ENCODE peak calls at places on chromosomes 12 and 14, in nine cellular contexts. One of them, this sample, is unnamed.

GRCh38 chr12:65566776-65567175 is 257.5 kb upstream of the HMGA2 start:
- DNase-seq in activated CD4-positive, alpha-beta T cell treated with anti-CD3 and anti-CD28 coated beads, Interleukin-2, amount 50 U/mL, for 1 hour: no peak
- DNase-seq in effector CD8-positive, alpha-beta T cell: no peak
- DNase-seq in renal cortical epithelial cell: no peak
- DNase-seq in LoVo: no peak
- DNase-seq in GM12892: no peak
- DNase-seq in H7: no peak
- DNase-seq in aorta: no peak
- DNase-seq in H9: no peak
- DNase-seq in this sample: no peak

GRCh38 chr12:105933671-105934665 is 204.8 kb downstream of the NUAK1 start:
- DNase-seq in renal cortical epithelial cell: peak; percentile 70
- DNase-seq in LoVo: peak; percentile 46
- DNase-seq in H7: no peak
- DNase-seq in H9: no peak
- DNase-seq in aorta: no peak
- DNase-seq in GM12892: no peak
- DNase-seq in effector CD8-positive, alpha-beta T cell: no peak
- DNase-seq in activated CD4-positive, alpha-beta T cell treated with anti-CD3 and anti-CD28 coated beads, Interleukin-2, amount 50 U/mL, for 1 hour: no peak
- DNase-seq in this sample: no peak

GRCh38 chr14:24310666-24311604 is at the start of gene LTB4R:
- DNase-seq in effector CD8-positive, alpha-beta T cell: peak; percentile 37
- DNase-seq in renal cortical epithelial cell: peak; percentile 50
- DNase-seq in LoVo: no peak
- DNase-seq in H7: no peak
- DNase-seq in GM12892: peak; percentile 65
- DNase-seq in aorta: peak; percentile 92
- DNase-seq in activated CD4-positive, alpha-beta T cell treated with anti-CD3 and anti-CD28 coated beads, Interleukin-2, amount 50 U/mL, for 1 hour: peak; percentile 65
- DNase-seq in H9: no peak
- DNase-seq in this sample: peak; percentile 79

GRCh38 chr14:66140213-66140918 is 345.8 kb upstream of the CCDC196 start:
- DNase-seq in aorta: no peak
- DNase-seq in H9: no peak
- DNase-seq in GM12892: peak; percentile 23
- DNase-seq in LoVo: no peak
- DNase-seq in effector CD8-positive, alpha-beta T cell: no peak
- DNase-seq in H7: no peak
- DNase-seq in activated CD4-positive, alpha-beta T cell treated with anti-CD3 and anti-CD28 coated beads, Interleukin-2, amount 50 U/mL, for 1 hour: no peak
- DNase-seq in renal cortical epithelial cell: no peak
- DNase-seq in this sample: no peak

GRCh38 chr14:24232645-24233537 is at the start of gene GMPR2:
- DNase-seq in aorta: no peak
- DNase-seq in effector CD8-positive, alpha-beta T cell: peak; percentile 55
- DNase-seq in renal cortical epithelial cell: no peak
- DNase-seq in LoVo: no peak
- DNase-seq in H7: peak; percentile 66
- DNase-seq in GM12892: no peak
- DNase-seq in H9: no peak
- DNase-seq in activated CD4-positive, alpha-beta T cell treated with anti-CD3 and anti-CD28 coated beads, Interleukin-2, amount 50 U/mL, for 1 hour: no peak
- DNase-seq in this sample: no peak

GRCh38 chr12:52254180-52254964 is 20.1 kb upstream of the KRT86 start:
- DNase-seq in GM12892: no peak
- DNase-seq in aorta: peak; percentile 34
- DNase-seq in LoVo: no peak
- DNase-seq in activated CD4-positive, alpha-beta T cell treated with anti-CD3 and anti-CD28 coated beads, Interleukin-2, amount 50 U/mL, for 1 hour: no peak
- DNase-seq in H7: peak; percentile 19
- DNase-seq in effector CD8-positive, alpha-beta T cell: no peak
- DNase-seq in H9: no peak
- DNase-seq in renal cortical epithelial cell: no peak
- DNase-seq in this sample: no peak

GRCh38 chr14:72678360-72678759 is 215.5 kb downstream of the DPF3 start:
- DNase-seq in H9: no peak
- DNase-seq in H7: no peak
- DNase-seq in effector CD8-positive, alpha-beta T cell: no peak
- DNase-seq in LoVo: no peak
- DNase-seq in GM12892: no peak
- DNase-seq in renal cortical epithelial cell: no peak
- DNase-seq in activated CD4-positive, alpha-beta T cell treated with anti-CD3 and anti-CD28 coated beads, Interleukin-2, amount 50 U/mL, for 1 hour: no peak
- DNase-seq in aorta: no peak
- DNase-seq in this sample: no peak

GRCh38 chr12:119613319-119613936 is 19.9 kb downstream of the TMEM233 start:
- DNase-seq in activated CD4-positive, alpha-beta T cell treated with anti-CD3 and anti-CD28 coated beads, Interleukin-2, amount 50 U/mL, for 1 hour: no peak
- DNase-seq in H9: no peak
- DNase-seq in renal cortical epithelial cell: peak; percentile 82
- DNase-seq in aorta: no peak
- DNase-seq in H7: no peak
- DNase-seq in effector CD8-positive, alpha-beta T cell: no peak
- DNase-seq in GM12892: no peak
- DNase-seq in LoVo: no peak
- DNase-seq in this sample: no peak

GRCh38 chr12:122947352-122947792 is 18.9 kb downstream of the ABCB9 start:
- DNase-seq in aorta: no peak
- DNase-seq in GM12892: no peak
- DNase-seq in effector CD8-positive, alpha-beta T cell: no peak
- DNase-seq in activated CD4-positive, alpha-beta T cell treated with anti-CD3 and anti-CD28 coated beads, Interleukin-2, amount 50 U/mL, for 1 hour: no peak
- DNase-seq in renal cortical epithelial cell: no peak
- DNase-seq in H9: no peak
- DNase-seq in H7: peak; percentile 65
- DNase-seq in LoVo: no peak
- DNase-seq in this sample: peak; percentile 49

GRCh38 chr14:35159742-35160409 is 37.5 kb downstream of the PRORP start:
- DNase-seq in aorta: no peak
- DNase-seq in GM12892: no peak
- DNase-seq in LoVo: peak; percentile 88
- DNase-seq in activated CD4-positive, alpha-beta T cell treated with anti-CD3 and anti-CD28 coated beads, Interleukin-2, amount 50 U/mL, for 1 hour: no peak
- DNase-seq in H9: no peak
- DNase-seq in renal cortical epithelial cell: peak; percentile 98
- DNase-seq in effector CD8-positive, alpha-beta T cell: no peak
- DNase-seq in H7: no peak
- DNase-seq in this sample: no peak

GRCh38 chr14:34424488-34424887 is 37.6 kb downstream of the SPTSSA start:
- DNase-seq in H7: no peak
- DNase-seq in activated CD4-positive, alpha-beta T cell treated with anti-CD3 and anti-CD28 coated beads, Interleukin-2, amount 50 U/mL, for 1 hour: no peak
- DNase-seq in H9: no peak
- DNase-seq in LoVo: no peak
- DNase-seq in aorta: no peak
- DNase-seq in GM12892: no peak
- DNase-seq in renal cortical epithelial cell: no peak
- DNase-seq in effector CD8-positive, alpha-beta T cell: no peak
- DNase-seq in this sample: no peak

This sample was measured in left ventricle myocardium inferior.